ENCODE peak calls at places on chromosomes 1 and 21, in ten cellular contexts. N is SJSA1; E is CD4-positive, alpha-beta memory T cell; A is upper lobe of right lung; H is left lung; J is body of pancreas; M is breast epithelium; C is cardiac muscle cell; V is OCI-LY7; X is mesendoderm. P is an unnamed sample.
A peak's percentile ranks its signal among the peaks of the same experiment; 100 is the strongest.

GRCh38 chr1:58922302-58923089 is 138.6 kb upstream of the JUN start:
- DNase-seq in N (peak; percentile 54), E (peak; percentile 51), A (peak; percentile 88), H (peak; percentile 80), J (peak; percentile 62), M (peak; percentile 37), C (peak; percentile 43), V (no peak), X (no peak), P (peak; percentile 65)

GRCh38 chr1:204420039-204421004 is 8.7 kb upstream of the PPP1R15B start:
- DNase-seq in N (no peak), E (no peak), A (no peak), H (no peak), J (no peak), M (peak; percentile 12), C (no peak), V (no peak), X (peak; percentile 63), P (no peak)

GRCh38 chr1:32142446-32143301 is 34.8 kb downstream of the KPNA6 start:
- DNase-seq in N (peak; percentile 13), E (no peak), A (no peak), H (peak; percentile 50), J (peak; percentile 38), M (peak; percentile 60), C (peak; percentile 11), V (no peak), X (peak; percentile 80), P (peak; percentile 13)

GRCh38 chr1:4698911-4699310 is 44.5 kb downstream of the AJAP1 start:
- DNase-seq in N (no peak), E (no peak), A (no peak), H (no peak), J (no peak), M (no peak), C (no peak), V (no peak), X (no peak), P (no peak)

GRCh38 chr1:65208577-65208976 is 60.6 kb downstream of the AK4 start:
- DNase-seq in N (no peak), E (no peak), A (no peak), H (no peak), J (no peak), M (no peak), C (no peak), V (no peak), X (no peak), P (no peak)

GRCh38 chr1:62082456-62083363 is 111.9 kb upstream of the L1TD1 start:
- DNase-seq in N (peak; percentile 58), E (peak; percentile 17), A (no peak), H (no peak), J (peak; percentile 24), M (no peak), C (peak; percentile 47), V (peak; percentile 38), X (peak; percentile 70), P (peak; percentile 43)

GRCh38 chr1:186819140-186819539 is 9.6 kb upstream of the PLA2G4A start:
- DNase-seq in N (no peak), E (no peak), A (no peak), H (no peak), J (no peak), M (no peak), C (no peak), V (no peak), X (no peak), P (no peak)

GRCh38 chr21:33940164-33940563 is 24.6 kb upstream of the ATP5PO start:
- DNase-seq in N (no peak), E (no peak), A (no peak), H (no peak), J (no peak), M (no peak), C (no peak), V (no peak), X (no peak), P (no peak)

GRCh38 chr1:223730471-223730870 is 18.1 kb downstream of the CAPN2 start:
- DNase-seq in N (no peak), E (no peak), A (no peak), H (no peak), J (no peak), M (no peak), C (no peak), V (no peak), X (no peak), P (peak; percentile 79)

GRCh38 chr1:115717541-115717940 is 51.0 kb downstream of the CASQ2 start:
- DNase-seq in N (peak; percentile 18), E (no peak), A (no peak), H (no peak), J (peak; percentile 69), M (no peak), C (peak; percentile 61), V (peak; percentile 31), X (peak; percentile 74), P (peak; percentile 60)

GRCh38 chr1:18357831-18358230 is 122.9 kb upstream of the KLHDC7A start:
- DNase-seq in N (no peak), E (no peak), A (peak; percentile 6), H (no peak), J (no peak), M (no peak), C (no peak), V (no peak), X (no peak), P (no peak)

GRCh38 chr1:3455630-3456448 is 1.4 kb downstream of the ARHGEF16 start:
- DNase-seq in N (no peak), E (no peak), A (no peak), H (no peak), J (no peak), M (no peak), C (no peak), V (no peak), X (no peak), P (no peak)
- H3K27ac ChIP-seq in N (no peak overlapping the region), E (no peak overlapping the region), A (no peak overlapping the region), H (no peak overlapping the region), J (peak overlapping the region; percentile 82), M (peak overlapping the region; percentile 61), C (no peak overlapping the region), V (no peak overlapping the region), X (no peak overlapping the region), P (no peak overlapping the region)

DNA sequence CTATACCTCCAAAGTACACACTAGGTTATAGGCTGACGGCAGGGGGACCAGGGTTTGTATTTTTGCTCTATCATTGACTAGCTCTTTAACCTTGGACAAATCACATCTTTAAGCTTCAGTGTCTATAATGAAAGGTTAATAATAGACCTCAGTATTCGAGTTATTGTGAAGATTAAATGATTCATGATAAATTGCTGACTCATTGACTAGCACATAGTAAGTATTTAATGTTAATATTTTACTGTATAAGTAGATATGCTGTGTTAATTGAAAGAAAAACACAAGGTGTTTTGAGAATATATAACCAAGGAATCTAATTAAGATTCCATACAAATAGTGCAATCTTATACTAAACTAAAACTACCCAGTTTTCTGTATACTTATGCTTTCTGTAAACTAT is 1267.6 kb upstream of the ADGRL2 start:
- DNase-seq in N (peak; percentile 1), E (no peak), A (no peak), H (no peak), J (no peak), M (no peak), C (no peak), V (no peak), X (no peak), P (no peak)
- H3K4me1 ChIP-seq in N (peaks cover 28% of the 10 kb centered on the region), E (no peaks in the 10 kb centered on the region), A (no peaks in the 10 kb centered on the region), H (no peaks in the 10 kb centered on the region), J (peaks cover 6% of the 10 kb centered on the region), M (no peaks in the 10 kb centered on the region), C (peaks cover 7% of the 10 kb centered on the region), V (no peaks in the 10 kb centered on the region), X (no peaks in the 10 kb centered on the region), P (peaks cover 15% of the 10 kb centered on the region)

DNA sequence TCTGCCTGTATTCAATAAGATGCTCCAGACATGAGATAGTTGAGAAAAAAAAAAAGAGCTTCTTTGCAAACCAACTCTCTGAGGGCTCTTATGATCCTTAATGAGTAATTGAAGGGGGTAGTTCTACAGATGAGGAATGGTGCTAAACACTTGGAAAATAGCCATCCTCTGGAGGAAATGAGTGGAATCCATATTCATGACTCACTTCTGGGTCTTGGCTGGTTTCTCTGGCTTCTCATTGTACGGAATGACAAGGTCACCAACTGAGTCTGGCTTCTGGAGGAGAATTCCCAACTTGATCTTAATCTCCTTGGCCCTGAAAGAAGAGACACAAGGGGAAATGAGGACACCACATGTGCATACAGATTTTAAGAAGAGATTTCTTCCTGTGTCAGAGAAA is 34.7 kb downstream of the RGS5 start:
- DNase-seq in N (peak; percentile 83), E (no peak), A (no peak), H (no peak), J (no peak), M (no peak), C (no peak), V (no peak), X (peak; percentile 67), P (no peak)
- H3K27ac ChIP-seq in N (peak overlapping the region; percentile 47), E (no peak overlapping the region), A (no peak overlapping the region), H (peak overlapping the region; percentile 14), J (no peak overlapping the region), M (peak overlapping the region; percentile 18), C (no peak overlapping the region), V (no peak overlapping the region), X (no peak overlapping the region), P (no peak overlapping the region)

GRCh38 chr1:30684259-30684658 is 39.1 kb downstream of the MATN1 start:
- DNase-seq in N (no peak), E (no peak), A (peak; percentile 29), H (no peak), J (no peak), M (no peak), C (no peak), V (no peak), X (no peak), P (no peak)
- H3K4me1 ChIP-seq in N (no peaks in the 10 kb centered on the region), E (peaks cover 9% of the 10 kb centered on the region), A (no peaks in the 10 kb centered on the region), H (no peaks in the 10 kb centered on the region), J (peaks cover 30% of the 10 kb centered on the region), M (no peaks in the 10 kb centered on the region), C (peaks cover 8% of the 10 kb centered on the region), V (no peaks in the 10 kb centered on the region), X (peaks cover 2% of the 10 kb centered on the region), P (no peaks in the 10 kb centered on the region)

GRCh38 chr1:63859480-63860275 is 85.9 kb downstream of the ROR1 start:
- DNase-seq in N (no peak), E (no peak), A (no peak), H (no peak), J (no peak), M (no peak), C (no peak), V (no peak), X (no peak), P (no peak)
- H3K27ac ChIP-seq in N (no peak overlapping the region), E (no peak overlapping the region), A (no peak overlapping the region), H (no peak overlapping the region), J (no peak overlapping the region), M (no peak overlapping the region), C (no peak overlapping the region), V (no peak overlapping the region), X (no peak overlapping the region), P (no peak overlapping the region)

GRCh38 chr1:226121049-226121586 is 58.6 kb downstream of the H3-3A start:
- DNase-seq in N (no peak), E (no peak), A (no peak), H (no peak), J (no peak), M (no peak), C (no peak), V (no peak), X (no peak), P (no peak)
- H3K4me1 ChIP-seq in N (peaks cover 36% of the 10 kb centered on the region), E (peaks cover 29% of the 10 kb centered on the region), A (peaks cover 6% of the 10 kb centered on the region), H (peaks cover 29% of the 10 kb centered on the region), J (peaks cover 32% of the 10 kb centered on the region), M (no peaks in the 10 kb centered on the region), C (peaks cover 5% of the 10 kb centered on the region), V (peaks cover 61% of the 10 kb centered on the region), X (peaks cover 3% of the 10 kb centered on the region), P (peaks cover 10% of the 10 kb centered on the region)

GRCh38 chr1:199859525-199859924 is 168.0 kb upstream of the NR5A2 start:
- DNase-seq in N (peak; percentile 36), E (no peak), A (no peak), H (no peak), J (no peak), M (no peak), C (no peak), V (peak; percentile 1), X (peak; percentile 19), P (no peak)
- H3K27ac ChIP-seq in N (peak overlapping the region; percentile 55), E (no peak overlapping the region), A (no peak overlapping the region), H (peak overlapping the region; percentile 85), J (no peak overlapping the region), M (no peak overlapping the region), C (no peak overlapping the region), V (no peak overlapping the region), X (no peak overlapping the region), P (no peak overlapping the region)

P was measured in SJCRH30.